ENCODE peak calls at places on chromosomes 5 and 9, in four cellular contexts. J is mesendoderm, Q is trophoblast cell, H is H1. P is an unnamed sample.
A peak's percentile ranks its signal among the peaks of the same experiment; 100 is the strongest.

GRCh38 chr5:79689541-79690466 is at the start of gene CMYA5:
- DNase-seq in J (peak; percentile 73), Q (peak; percentile 70), H (peak; percentile 80), P (peak; percentile 62)

GRCh38 chr9:134175291-134175807 is 11.0 kb upstream of the RNU6ATAC start:
- DNase-seq in J (peak; percentile 75), Q (no peak), H (peak; percentile 77), P (peak; percentile 91)

GRCh38 chr5:45695011-45695667 is 1.0 kb downstream of the HCN1 start:
- DNase-seq in J (peak; percentile 58), Q (no peak), H (peak; percentile 61), P (peak; percentile 39)

GRCh38 chr5:109987355-109987754 is 297.6 kb downstream of the MAN2A1 start:
- DNase-seq in J (no peak), Q (peak; percentile 13), H (no peak), P (no peak)

GRCh38 chr9:122120672-122121071 is 27.6 kb upstream of the TTLL11 start:
- DNase-seq in J (no peak), Q (no peak), H (no peak), P (no peak)

GRCh38 chr5:180343110-180343845 is 9.9 kb downstream of the GFPT2 start:
- DNase-seq in J (peak; percentile 75), Q (no peak), H (peak; percentile 71), P (peak; percentile 74)

GRCh38 chr5:135364416-135365262 is 34.4 kb downstream of the MACROH2A1 start:
- DNase-seq in J (no peak), Q (no peak), H (no peak), P (no peak)

GRCh38 chr5:180862645-180863044 is 1.6 kb upstream of the ZFP62 start:
- DNase-seq in J (peak; percentile 84), Q (no peak), H (peak; percentile 57), P (peak; percentile 78)

GRCh38 chr5:179313849-179314521 is 31.3 kb downstream of the ADAMTS2 start:
- DNase-seq in J (no peak), Q (no peak), H (no peak), P (no peak)

GRCh38 chr5:151058891-151059611 is 21.8 kb downstream of the TNIP1 start:
- DNase-seq in J (no peak), Q (no peak), H (no peak), P (no peak)

GRCh38 chr5:130978475-130978874 is 186.6 kb downstream of the HINT1 start:
- DNase-seq in J (no peak), Q (peak; percentile 19), H (no peak), P (no peak)

GRCh38 chr5:26700759-26701384 is 337.5 kb downstream of the CDH9 start:
- DNase-seq in J (peak; percentile 60), Q (no peak), H (peak; percentile 52), P (peak; percentile 28)

GRCh38 chr5:31854625-31855526 is 215.9 kb downstream of the PDZD2 start:
- DNase-seq in J (peak; percentile 94), Q (peak; percentile 91), H (peak; percentile 82), P (peak; percentile 73)

GRCh38 chr5:39513236-39513635 is 88.5 kb upstream of the DAB2 start:
- DNase-seq in J (no peak), Q (no peak), H (no peak), P (no peak)

GRCh38 chr5:42951169-42951846 is 88.8 kb downstream of the ANXA2R start:
- DNase-seq in J (no peak), Q (no peak), H (no peak), P (no peak)

GRCh38 chr9:27426717-27427645 is 97.1 kb upstream of the IFNK start:
- DNase-seq in J (peak; percentile 93), Q (peak; percentile 91), H (no peak), P (peak; percentile 53)

GRCh38 chr5:159814810-159815585 is 101.3 kb upstream of the ADRA1B start:
- DNase-seq in J (no peak), Q (no peak), H (no peak), P (no peak)

GRCh38 chr9:113523421-113524141 is 60.1 kb downstream of the RGS3 start:
- DNase-seq in J (no peak), Q (peak; percentile 20), H (no peak), P (no peak)

GRCh38 chr9:104073770-104074133 is 20.4 kb upstream of the SMC2 start:
- DNase-seq in J (no peak), Q (no peak), H (no peak), P (no peak)

GRCh38 chr5:175739973-175740372 is 82.1 kb downstream of the HRH2 start:
- DNase-seq in J (no peak), Q (no peak), H (peak; percentile 10), P (no peak)

GRCh38 chr9:114282926-114283325 is 40.0 kb upstream of the ORM1 start:
- DNase-seq in J (peak; percentile 51), Q (peak; percentile 41), H (no peak), P (peak; percentile 4)

GRCh38 chr5:142597546-142598337 is 88.1 kb downstream of the FGF1 start:
- DNase-seq in J (peak; percentile 86), Q (peak; percentile 46), H (no peak), P (peak; percentile 48)

GRCh38 chr5:153678617-153679329 is 188.3 kb downstream of the GRIA1 start:
- DNase-seq in J (no peak), Q (no peak), H (no peak), P (no peak)

GRCh38 chr9:110180713-110181434 is 27.1 kb downstream of the C9orf152 start:
- DNase-seq in J (no peak), Q (no peak), H (no peak), P (no peak)

GRCh38 chr9:98745470-98745869 is 36.7 kb upstream of the GABBR2 start:
- DNase-seq in J (no peak), Q (no peak), H (no peak), P (no peak)

GRCh38 chr9:98740226-98740881 is 31.6 kb upstream of the GABBR2 start:
- DNase-seq in J (no peak), Q (no peak), H (no peak), P (no peak)

GRCh38 chr9:98742325-98743280 is 33.9 kb upstream of the GABBR2 start:
- DNase-seq in J (no peak), Q (no peak), H (no peak), P (no peak)

GRCh38 chr9:98743818-98744611 is 35.3 kb upstream of the GABBR2 start:
- DNase-seq in J (no peak), Q (no peak), H (no peak), P (no peak)

DNA sequence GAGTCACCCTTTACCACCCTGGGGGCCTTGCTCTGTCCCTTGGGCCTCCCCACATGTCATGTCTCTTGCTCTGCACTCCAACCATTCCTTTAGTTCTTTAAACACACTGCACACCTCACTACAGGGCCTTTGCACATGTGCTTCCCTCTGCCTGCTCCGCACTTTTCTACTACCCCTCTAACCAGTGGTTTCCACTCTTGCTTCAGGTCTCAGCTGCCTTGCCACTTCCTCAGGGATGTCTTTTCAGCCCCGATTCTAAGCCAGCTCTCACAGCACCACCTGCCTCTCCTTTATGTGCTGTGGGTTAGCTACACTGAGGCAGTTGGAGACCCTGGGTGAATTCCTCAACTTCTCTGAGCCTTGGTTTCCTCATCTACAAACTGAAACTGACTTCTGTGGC is 34.6 kb upstream of the GABBR2 start:
- DNase-seq in J (no peak), Q (no peak), H (no peak), P (no peak)
- H3K4ac ChIP-seq in J (no peak overlapping the region), Q (no peak overlapping the region), H (no peak overlapping the region), P (no peak overlapping the region)

GRCh38 chr5:80964491-80964890 is 4.3 kb downstream of the RASGRF2 start:
- DNase-seq in J (no peak), Q (no peak), H (no peak), P (no peak)

GRCh38 chr5:80963521-80963895 is 3.3 kb downstream of the RASGRF2 start:
- DNase-seq in J (no peak), Q (no peak), H (no peak), P (no peak)

GRCh38 chr5:80962630-80963520 is 2.7 kb downstream of the RASGRF2 start:
- DNase-seq in J (no peak), Q (no peak), H (no peak), P (no peak)

GRCh38 chr5:80964919-80965318 is 4.8 kb downstream of the RASGRF2 start:
- DNase-seq in J (no peak), Q (no peak), H (no peak), P (no peak)

DNA sequence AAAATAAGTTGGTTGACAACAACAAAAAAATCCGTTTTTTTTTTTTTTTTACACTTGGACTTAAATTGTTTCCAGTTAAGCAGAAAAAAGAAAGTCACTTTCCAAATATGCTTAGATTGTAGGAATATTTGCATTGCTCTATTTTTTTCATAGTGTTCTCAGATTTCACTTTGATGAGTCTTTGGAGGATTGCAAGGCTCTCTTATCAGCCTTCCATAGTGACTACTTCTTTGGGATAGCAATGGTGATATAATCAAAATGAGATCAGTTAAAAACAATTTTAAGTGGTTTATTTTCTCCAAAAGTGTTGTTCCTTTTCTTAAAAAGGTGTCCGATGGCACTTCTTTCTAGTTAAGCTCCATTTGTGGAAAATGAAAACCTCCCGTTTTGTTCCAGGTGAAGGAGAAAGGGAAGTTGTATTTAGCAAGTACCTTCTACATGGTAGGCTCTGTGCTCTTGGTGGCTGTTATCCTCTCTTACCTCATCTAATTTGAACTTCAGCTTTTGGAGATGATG is 3.9 kb downstream of the RASGRF2 start:
- DNase-seq in J (no peak), Q (no peak), H (no peak), P (no peak)
- H3K79me2 ChIP-seq in J (peaks cover 2% of the 10 kb centered on the region), Q (peaks cover 29% of the 10 kb centered on the region), H (peaks cover 34% of the 10 kb centered on the region), P (peaks cover 16% of the 10 kb centered on the region)

GRCh38 chr9:679462-679861 is 162.0 kb upstream of the DMRT1 start:
- DNase-seq in J (no peak), Q (no peak), H (no peak), P (no peak)

GRCh38 chr9:675697-676370 is 165.7 kb upstream of the DMRT1 start:
- DNase-seq in J (peak; percentile 60), Q (no peak), H (no peak), P (no peak)

GRCh38 chr9:680106-680505 is 161.4 kb upstream of the DMRT1 start:
- DNase-seq in J (no peak), Q (no peak), H (no peak), P (no peak)

GRCh38 chr9:676780-677458 is 164.6 kb upstream of the DMRT1 start:
- DNase-seq in J (no peak), Q (no peak), H (no peak), P (no peak)

DNA sequence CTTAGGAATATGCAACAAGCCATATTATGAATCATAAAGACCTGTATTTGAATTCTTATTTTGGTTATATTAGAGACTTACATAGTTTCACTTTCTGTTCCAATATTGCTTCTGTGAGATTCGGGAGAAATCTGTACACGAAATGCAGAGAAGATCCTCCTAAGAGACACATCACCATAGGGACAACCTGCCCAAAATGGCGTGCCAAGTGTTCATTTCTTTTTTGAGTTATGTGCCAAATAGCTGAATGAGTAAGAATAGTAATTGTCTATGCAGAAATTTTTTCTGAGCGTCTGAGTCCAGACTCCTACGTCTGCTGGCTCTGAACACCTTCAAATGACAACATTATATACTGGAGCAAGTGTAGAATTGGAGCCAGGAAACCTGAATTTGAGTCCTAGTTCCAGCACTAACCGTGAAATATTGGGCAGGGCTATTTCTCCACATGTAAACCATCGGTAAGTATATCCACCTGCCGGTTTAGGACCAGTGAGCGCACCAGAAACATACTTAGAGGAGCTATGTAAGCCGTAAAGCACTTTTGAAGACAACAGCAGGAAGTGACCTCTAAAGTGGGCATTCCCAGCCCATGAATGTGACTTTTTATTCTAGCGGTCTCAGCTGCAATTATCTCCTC is 163.9 kb upstream of the DMRT1 start:
- DNase-seq in J (no peak), Q (no peak), H (no peak), P (no peak)
- H2BK5ac ChIP-seq in J (no peak overlapping the region), Q (no peak overlapping the region), H (no peak overlapping the region), P (no peak overlapping the region)

DNA sequence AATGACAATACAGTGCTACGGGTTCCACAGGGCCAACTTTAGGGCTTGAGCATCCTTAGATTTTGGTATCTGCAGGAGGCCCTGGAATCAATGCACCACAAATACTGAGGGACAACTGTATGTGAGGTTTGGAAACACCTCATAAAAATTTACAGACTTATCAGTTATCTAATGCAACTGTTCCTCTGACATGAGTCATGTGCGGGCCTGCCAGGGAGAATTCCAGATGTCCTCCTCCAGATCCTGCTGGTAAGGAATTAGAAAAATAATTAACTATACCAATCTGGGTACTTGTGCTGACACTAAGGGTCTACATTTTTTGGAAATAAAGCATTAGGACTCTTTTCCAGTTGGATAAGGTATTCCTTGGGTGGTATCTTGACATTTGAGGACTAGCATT is 333.3 kb downstream of the ARRDC3 start:
- DNase-seq in J (no peak), Q (peak; percentile 67), H (no peak), P (no peak)
- H3K4ac ChIP-seq in J (no peak overlapping the region), Q (no peak overlapping the region), H (no peak overlapping the region), P (no peak overlapping the region)

P was measured in H9.